ENCODE peak calls at places on chromosomes 7 and 10, in six cellular contexts. One of them, this sample, is unnamed.

GRCh38 chr7:139828880-139829653 is at the start of gene TBXAS1:
- DNase-seq in CD8-positive, alpha-beta T cell: no peak
- DNase-seq in breast epithelium: no peak
- DNase-seq in adrenal gland: no peak
- DNase-seq in lower lobe of right lung: peak; percentile 65
- DNase-seq in tibial artery: no peak
- DNase-seq in this sample: no peak

GRCh38 chr7:36115448-36116321 is 37.4 kb upstream of the EEPD1 start:
- DNase-seq in CD8-positive, alpha-beta T cell: peak; percentile 11
- DNase-seq in breast epithelium: no peak
- DNase-seq in adrenal gland: peak; percentile 92
- DNase-seq in lower lobe of right lung: peak; percentile 79
- DNase-seq in tibial artery: peak; percentile 75
- DNase-seq in this sample: peak; percentile 12

GRCh38 chr10:109282510-109282909 is 640.8 kb downstream of the XPNPEP1 start:
- DNase-seq in CD8-positive, alpha-beta T cell: no peak
- DNase-seq in breast epithelium: no peak
- DNase-seq in adrenal gland: no peak
- DNase-seq in lower lobe of right lung: no peak
- DNase-seq in tibial artery: no peak
- DNase-seq in this sample: no peak

GRCh38 chr7:100515072-100515532 is 23.9 kb upstream of the AGFG2 start:
- DNase-seq in CD8-positive, alpha-beta T cell: no peak
- DNase-seq in breast epithelium: no peak
- DNase-seq in adrenal gland: no peak
- DNase-seq in lower lobe of right lung: no peak
- DNase-seq in tibial artery: no peak
- DNase-seq in this sample: no peak

GRCh38 chr7:158289761-158290523 is 297.7 kb downstream of the PTPRN2 start:
- DNase-seq in CD8-positive, alpha-beta T cell: no peak
- DNase-seq in breast epithelium: no peak
- DNase-seq in adrenal gland: no peak
- DNase-seq in lower lobe of right lung: no peak
- DNase-seq in tibial artery: peak; percentile 6
- DNase-seq in this sample: no peak

GRCh38 chr7:85392789-85393188 is 205.9 kb upstream of the SEMA3D start:
- DNase-seq in CD8-positive, alpha-beta T cell: no peak
- DNase-seq in breast epithelium: no peak
- DNase-seq in adrenal gland: no peak
- DNase-seq in lower lobe of right lung: no peak
- DNase-seq in tibial artery: no peak
- DNase-seq in this sample: no peak

GRCh38 chr7:39921505-39922250 is 28.4 kb upstream of the CDK13 start:
- DNase-seq in CD8-positive, alpha-beta T cell: no peak
- DNase-seq in breast epithelium: no peak
- DNase-seq in adrenal gland: no peak
- DNase-seq in lower lobe of right lung: no peak
- DNase-seq in tibial artery: no peak
- DNase-seq in this sample: no peak

GRCh38 chr10:119348516-119349240 is 141.3 kb downstream of the GRK5 start:
- DNase-seq in CD8-positive, alpha-beta T cell: no peak
- DNase-seq in breast epithelium: no peak
- DNase-seq in adrenal gland: no peak
- DNase-seq in lower lobe of right lung: no peak
- DNase-seq in tibial artery: no peak
- DNase-seq in this sample: no peak

GRCh38 chr7:88771417-88771816 is 11.9 kb downstream of the ZNF804B start:
- DNase-seq in CD8-positive, alpha-beta T cell: no peak
- DNase-seq in breast epithelium: no peak
- DNase-seq in adrenal gland: no peak
- DNase-seq in lower lobe of right lung: no peak
- DNase-seq in tibial artery: no peak
- DNase-seq in this sample: no peak

GRCh38 chr10:36602374-36602773 is 523.0 kb upstream of the ANKRD30A start:
- DNase-seq in CD8-positive, alpha-beta T cell: no peak
- DNase-seq in breast epithelium: no peak
- DNase-seq in adrenal gland: no peak
- DNase-seq in lower lobe of right lung: no peak
- DNase-seq in tibial artery: no peak
- DNase-seq in this sample: no peak

GRCh38 chr7:151647874-151648273 is 128.2 kb upstream of the RHEB start:
- DNase-seq in CD8-positive, alpha-beta T cell: no peak
- DNase-seq in breast epithelium: no peak
- DNase-seq in adrenal gland: no peak
- DNase-seq in lower lobe of right lung: no peak
- DNase-seq in tibial artery: no peak
- DNase-seq in this sample: no peak

GRCh38 chr10:132101529-132101928 is 35.8 kb downstream of the JAKMIP3 start:
- DNase-seq in CD8-positive, alpha-beta T cell: no peak
- DNase-seq in breast epithelium: no peak
- DNase-seq in adrenal gland: no peak
- DNase-seq in lower lobe of right lung: no peak
- DNase-seq in tibial artery: no peak
- DNase-seq in this sample: no peak

GRCh38 chr7:22357311-22358175 is 589 bp upstream of the RAPGEF5 start:
- DNase-seq in CD8-positive, alpha-beta T cell: no peak
- DNase-seq in breast epithelium: no peak
- DNase-seq in adrenal gland: no peak
- DNase-seq in lower lobe of right lung: no peak
- DNase-seq in tibial artery: no peak
- DNase-seq in this sample: no peak

GRCh38 chr7:90432752-90433151 is 29.5 kb downstream of the CLDN12 start:
- DNase-seq in CD8-positive, alpha-beta T cell: no peak
- DNase-seq in breast epithelium: no peak
- DNase-seq in adrenal gland: no peak
- DNase-seq in lower lobe of right lung: no peak
- DNase-seq in tibial artery: no peak
- DNase-seq in this sample: no peak

GRCh38 chr7:307970-308369 is 18.0 kb downstream of the FOXL3 start:
- DNase-seq in CD8-positive, alpha-beta T cell: no peak
- DNase-seq in breast epithelium: no peak
- DNase-seq in adrenal gland: no peak
- DNase-seq in lower lobe of right lung: no peak
- DNase-seq in tibial artery: no peak
- DNase-seq in this sample: no peak

DNA sequence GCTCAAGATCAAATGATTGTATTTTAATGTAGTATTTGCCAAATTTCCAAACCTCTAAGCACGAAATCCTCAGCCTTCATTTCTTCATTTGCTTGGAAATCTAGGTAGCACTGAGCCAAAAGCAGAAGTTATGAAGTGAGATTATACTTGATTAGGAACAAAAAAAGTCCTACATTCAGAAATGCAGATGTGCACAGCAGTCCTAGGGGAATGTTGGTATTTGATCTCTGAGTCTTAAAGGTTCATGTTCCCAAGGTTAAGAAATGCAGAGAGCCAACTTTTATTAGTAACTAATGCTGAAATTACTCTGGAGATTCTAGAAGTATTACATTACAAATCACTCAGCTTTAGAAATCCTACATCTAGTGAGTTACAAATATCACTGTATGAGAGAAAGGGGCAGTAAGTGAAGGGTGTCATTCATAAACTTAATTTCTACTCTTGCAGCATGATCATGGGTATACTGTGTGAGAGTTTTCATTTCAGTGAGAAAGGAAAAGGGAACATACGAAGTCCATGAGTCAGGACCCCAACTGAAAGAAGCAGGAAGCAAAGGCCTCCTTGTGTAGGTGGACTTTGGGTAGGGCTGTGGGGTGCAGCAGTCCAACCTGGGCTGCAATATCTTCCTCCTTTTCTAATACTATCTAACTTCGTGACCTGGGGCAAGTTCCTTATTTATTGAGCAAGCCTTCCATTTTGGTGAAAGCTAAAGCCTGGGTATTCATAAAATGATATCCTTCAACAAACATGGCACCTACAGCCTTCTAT is 248.3 kb upstream of the TCF7L2 start:
- DNase-seq in CD8-positive, alpha-beta T cell: no peak
- DNase-seq in breast epithelium: no peak
- DNase-seq in adrenal gland: no peak
- DNase-seq in lower lobe of right lung: no peak
- DNase-seq in tibial artery: no peak
- DNase-seq in this sample: no peak
- H3K27ac ChIP-seq in CD8-positive, alpha-beta T cell: no peak overlapping the region
- H3K27ac ChIP-seq in breast epithelium: peak overlapping the region; percentile 16
- H3K27ac ChIP-seq in adrenal gland: no peak overlapping the region
- H3K27ac ChIP-seq in lower lobe of right lung: no peak overlapping the region
- H3K27ac ChIP-seq in tibial artery: no peak overlapping the region
- H3K27ac ChIP-seq in this sample: no peak overlapping the region

DNA sequence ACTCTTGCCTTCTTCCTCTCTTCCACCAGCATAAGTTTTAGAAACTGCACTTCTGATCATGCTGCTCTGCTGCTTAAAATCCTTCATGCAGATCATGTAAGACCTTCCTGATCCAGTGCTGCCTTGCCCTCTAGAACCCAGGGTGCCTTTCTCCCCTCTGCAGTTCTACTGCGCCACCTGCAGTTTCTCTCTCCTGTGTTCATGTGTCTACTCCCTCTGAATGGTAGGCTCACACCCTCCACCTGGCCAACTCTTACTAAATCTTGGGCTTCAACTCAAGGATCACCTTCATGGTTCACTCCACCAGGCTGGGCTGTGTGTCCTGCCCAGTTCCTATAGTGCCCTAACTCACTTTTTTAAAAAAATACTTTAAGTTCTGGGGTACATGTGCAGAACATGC is 174.6 kb upstream of the ITGB1 start:
- DNase-seq in CD8-positive, alpha-beta T cell: peak; percentile 39
- DNase-seq in breast epithelium: no peak
- DNase-seq in adrenal gland: no peak
- DNase-seq in lower lobe of right lung: no peak
- DNase-seq in tibial artery: no peak
- DNase-seq in this sample: peak; percentile 44
- TF ChIP-seq CTCF in CD8-positive, alpha-beta T cell: no peak
- TF ChIP-seq CTCF in breast epithelium: no peak
- TF ChIP-seq CTCF in adrenal gland: no peak
- TF ChIP-seq CTCF in lower lobe of right lung: no peak
- TF ChIP-seq CTCF in tibial artery: no peak
- TF ChIP-seq CTCF in this sample: peak; percentile 28

GRCh38 chr10:122879339-122880273 is at the start of gene FAM24B:
- DNase-seq in CD8-positive, alpha-beta T cell: peak; percentile 92
- DNase-seq in breast epithelium: peak; percentile 81
- DNase-seq in adrenal gland: peak; percentile 95
- DNase-seq in lower lobe of right lung: peak; percentile 93
- DNase-seq in tibial artery: peak; percentile 95
- DNase-seq in this sample: peak; percentile 92

GRCh38 chr10:122877264-122877663 is 2.1 kb downstream of the FAM24B start:
- DNase-seq in CD8-positive, alpha-beta T cell: no peak
- DNase-seq in breast epithelium: no peak
- DNase-seq in adrenal gland: no peak
- DNase-seq in lower lobe of right lung: no peak
- DNase-seq in tibial artery: no peak
- DNase-seq in this sample: no peak

GRCh38 chr10:122876493-122876855 is 2.9 kb downstream of the FAM24B start:
- DNase-seq in CD8-positive, alpha-beta T cell: no peak
- DNase-seq in breast epithelium: no peak
- DNase-seq in adrenal gland: no peak
- DNase-seq in lower lobe of right lung: no peak
- DNase-seq in tibial artery: no peak
- DNase-seq in this sample: no peak

GRCh38 chr10:122875843-122876492 is 3.4 kb downstream of the FAM24B start:
- DNase-seq in CD8-positive, alpha-beta T cell: no peak
- DNase-seq in breast epithelium: no peak
- DNase-seq in adrenal gland: no peak
- DNase-seq in lower lobe of right lung: no peak
- DNase-seq in tibial artery: no peak
- DNase-seq in this sample: no peak

DNA sequence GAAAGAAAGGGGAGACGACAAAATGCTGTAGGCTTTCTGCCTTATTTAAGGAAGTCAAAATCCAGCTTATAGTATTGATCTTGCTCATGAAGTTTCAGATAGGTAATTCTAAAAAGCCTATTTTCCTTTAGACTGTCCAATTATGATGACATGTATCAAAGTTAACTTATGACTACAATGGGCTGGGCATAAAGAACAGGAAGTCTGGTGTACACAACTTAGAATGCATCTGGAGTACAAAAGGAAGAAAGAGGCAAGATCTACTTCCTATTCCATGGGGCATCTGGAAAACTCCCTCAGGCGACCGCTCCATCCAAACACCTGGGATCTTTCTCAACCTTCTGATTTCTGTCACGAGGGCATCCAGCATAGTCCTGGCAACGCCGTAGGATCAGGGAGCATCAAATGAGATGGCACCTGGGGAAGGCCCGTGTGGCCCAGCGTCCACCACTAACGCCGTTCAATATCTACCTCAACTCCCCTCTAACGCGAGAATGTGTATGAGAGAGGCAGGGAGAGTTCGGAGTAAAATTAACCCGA is 512 bp downstream of the FAM24B start:
- DNase-seq in CD8-positive, alpha-beta T cell: no peak
- DNase-seq in breast epithelium: no peak
- DNase-seq in adrenal gland: no peak
- DNase-seq in lower lobe of right lung: no peak
- DNase-seq in tibial artery: no peak
- DNase-seq in this sample: no peak
- H3K9me3 ChIP-seq in CD8-positive, alpha-beta T cell: no peaks in the 10 kb centered on the region
- H3K9me3 ChIP-seq in breast epithelium: no peaks in the 10 kb centered on the region
- H3K9me3 ChIP-seq in adrenal gland: no peaks in the 10 kb centered on the region
- H3K9me3 ChIP-seq in lower lobe of right lung: no peaks in the 10 kb centered on the region
- H3K9me3 ChIP-seq in tibial artery: no peaks in the 10 kb centered on the region
- H3K9me3 ChIP-seq in this sample: no peaks in the 10 kb centered on the region

DNA sequence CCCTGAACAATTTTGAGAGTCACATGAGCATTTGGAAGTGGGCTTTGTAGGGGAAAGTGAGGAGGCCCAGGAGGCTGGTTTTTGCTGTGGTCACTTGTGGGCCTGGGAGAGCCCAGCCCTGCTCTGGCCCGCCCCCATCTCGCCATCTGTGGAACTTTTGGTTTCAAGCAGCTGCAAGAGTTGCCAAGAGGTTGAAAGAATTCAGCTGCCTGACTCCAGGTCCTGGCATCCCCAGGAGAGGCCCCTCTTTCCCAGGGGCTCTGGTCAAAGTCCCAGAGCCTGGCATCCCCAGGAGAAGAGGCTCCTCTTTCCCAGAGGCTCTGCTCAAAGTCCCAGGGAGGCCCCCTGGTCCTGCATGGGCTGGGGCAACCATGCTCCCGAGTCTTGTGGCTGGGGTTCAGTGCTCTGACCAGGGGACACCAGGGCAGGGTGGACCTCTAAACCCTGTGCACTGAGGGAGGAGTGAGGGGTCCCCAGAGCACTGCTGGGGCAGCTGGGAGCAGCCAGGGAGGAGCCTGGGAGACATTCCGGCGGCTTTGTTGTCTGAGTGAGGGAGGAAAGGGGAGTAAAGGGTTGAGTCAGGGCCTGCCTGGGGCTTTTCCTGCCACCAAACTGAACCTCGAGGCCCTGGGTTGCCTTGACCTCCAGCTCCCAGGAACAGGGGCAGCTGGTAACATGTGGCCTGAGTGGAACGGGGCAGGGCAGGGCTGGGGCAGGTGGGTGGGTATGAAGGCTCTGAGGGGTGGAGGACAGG is 27.8 kb upstream of the CSGALNACT2 start:
- DNase-seq in CD8-positive, alpha-beta T cell: no peak
- DNase-seq in breast epithelium: no peak
- DNase-seq in adrenal gland: no peak
- DNase-seq in lower lobe of right lung: peak; percentile 47
- DNase-seq in tibial artery: no peak
- DNase-seq in this sample: no peak
- H3K27ac ChIP-seq in CD8-positive, alpha-beta T cell: no peak overlapping the region
- H3K27ac ChIP-seq in breast epithelium: no peak overlapping the region
- H3K27ac ChIP-seq in adrenal gland: no peak overlapping the region
- H3K27ac ChIP-seq in lower lobe of right lung: peak overlapping the region; percentile 27
- H3K27ac ChIP-seq in tibial artery: no peak overlapping the region
- H3K27ac ChIP-seq in this sample: no peak overlapping the region

GRCh38 chr10:10056958-10057357 is 960.7 kb upstream of the CELF2 start:
- DNase-seq in CD8-positive, alpha-beta T cell: no peak
- DNase-seq in breast epithelium: no peak
- DNase-seq in adrenal gland: no peak
- DNase-seq in lower lobe of right lung: no peak
- DNase-seq in tibial artery: no peak
- DNase-seq in this sample: no peak
- TF ChIP-seq CTCF in CD8-positive, alpha-beta T cell: no peak
- TF ChIP-seq CTCF in breast epithelium: no peak
- TF ChIP-seq CTCF in adrenal gland: no peak
- TF ChIP-seq CTCF in lower lobe of right lung: no peak
- TF ChIP-seq CTCF in tibial artery: peak; percentile 17
- TF ChIP-seq CTCF in this sample: no peak

This sample was measured in CD4-positive, alpha-beta T cell.